ENCODE peak calls at places on chromosomes 6 and 20, in four cellular contexts. S is WTC11, Q is HepG2, L is K562. Y is an unnamed sample.

GRCh38 chr6:16372029-16372776 is 133.8 kb downstream of the GMPR start:
- DNase-seq in S (no peak), Q (no peak), L (no peak), Y (no peak)

GRCh38 chr6:132133734-132134490 is 182.7 kb upstream of the CCN2 start:
- DNase-seq in S (no peak), Q (no peak), L (no peak), Y (no peak)

GRCh38 chr6:41970436-41970846 is 28.8 kb upstream of the CCND3 start:
- DNase-seq in S (no peak), Q (no peak), L (no peak), Y (no peak)

GRCh38 chr6:81843302-81843701 is 90.8 kb upstream of the TENT5A start:
- DNase-seq in S (no peak), Q (peak), L (no peak), Y (no peak)

GRCh38 chr6:163701761-163702160 is 287.2 kb downstream of the QKI start:
- DNase-seq in S (no peak), Q (no peak), L (no peak), Y (no peak)

GRCh38 chr20:38222231-38222922 is 38.2 kb downstream of the KIAA1755 start:
- DNase-seq in S (peak), Q (peak), L (peak), Y (peak)

GRCh38 chr6:25369043-25369442 is 89.9 kb downstream of the CARMIL1 start:
- DNase-seq in S (no peak), Q (no peak), L (no peak), Y (no peak)

GRCh38 chr6:64227868-64228267 is 592.3 kb downstream of the PHF3 start:
- DNase-seq in S (no peak), Q (no peak), L (no peak), Y (no peak)

GRCh38 chr6:96184798-96185197 is 169.0 kb downstream of the FUT9 start:
- DNase-seq in S (no peak), Q (no peak), L (no peak), Y (no peak)

GRCh38 chr6:145789443-145789842 is 25.2 kb downstream of the FBXO30 start:
- DNase-seq in S (no peak), Q (no peak), L (no peak), Y (no peak)

GRCh38 chr6:18260448-18261106 is 3.8 kb downstream of the DEK start:
- DNase-seq in S (no peak), Q (peak), L (no peak), Y (no peak)

GRCh38 chr20:62739581-62740285 is 31.1 kb downstream of the NTSR1 start:
- DNase-seq in S (peak), Q (no peak), L (no peak), Y (no peak)

GRCh38 chr20:17971571-17972013 is 2.8 kb downstream of the MGME1 start:
- DNase-seq in S (no peak), Q (peak), L (no peak), Y (no peak)

GRCh38 chr6:42781811-42782688 is at the start of gene BICRAL:
- DNase-seq in S (peak), Q (peak), L (peak), Y (peak)

GRCh38 chr20:56032251-56032650 is 26.9 kb upstream of the CBLN4 start:
- DNase-seq in S (no peak), Q (no peak), L (no peak), Y (no peak)

GRCh38 chr6:42316981-42317380 is 99.3 kb upstream of the MRPS10 start:
- DNase-seq in S (no peak), Q (no peak), L (no peak), Y (no peak)

GRCh38 chr6:41707565-41708200 is 27.7 kb downstream of the TFEB start:
- DNase-seq in S (no peak), Q (no peak), L (no peak), Y (no peak)

GRCh38 chr6:132490024-132490423 is 22.9 kb downstream of the STX7 start:
- DNase-seq in S (no peak), Q (no peak), L (no peak), Y (no peak)

GRCh38 chr6:6713660-6714446 is 125.3 kb downstream of the LY86 start:
- DNase-seq in S (no peak), Q (no peak), L (no peak), Y (no peak)

GRCh38 chr6:4164043-4164442 is 28.7 kb upstream of the ECI2 start:
- DNase-seq in S (no peak), Q (no peak), L (no peak), Y (no peak)

GRCh38 chr6:7468382-7469081 is 72.9 kb upstream of the DSP start:
- DNase-seq in S (no peak), Q (no peak), L (peak), Y (peak)

GRCh38 chr6:170086639-170087420 is 204.0 kb downstream of the DLL1 start:
- DNase-seq in S (peak), Q (no peak), L (no peak), Y (no peak)

GRCh38 chr20:41405436-41405835 is 38.8 kb upstream of the EMILIN3 start:
- DNase-seq in S (no peak), Q (no peak), L (no peak), Y (no peak)

GRCh38 chr6:132675749-132676148 is 16.8 kb upstream of the TAAR1 start:
- DNase-seq in S (no peak), Q (no peak), L (no peak), Y (no peak)

GRCh38 chr6:116444092-116444491 is 17.1 kb upstream of the CALHM6 start:
- DNase-seq in S (no peak), Q (peak), L (peak), Y (peak)

GRCh38 chr20:63369024-63369530 is 7.9 kb upstream of the CHRNA4 start:
- DNase-seq in S (no peak), Q (no peak), L (no peak), Y (no peak)

GRCh38 chr20:16747291-16747811 is 807 bp upstream of the OTOR start:
- DNase-seq in S (no peak), Q (no peak), L (no peak), Y (no peak)

GRCh38 chr6:8080338-8081151 is 16.4 kb upstream of the BLOC1S5 start:
- DNase-seq in S (no peak), Q (peak), L (no peak), Y (no peak)

GRCh38 chr20:47656313-47656712 is 129.0 kb downstream of the SULF2 start:
- DNase-seq in S (no peak), Q (no peak), L (no peak), Y (no peak)

GRCh38 chr6:151551223-151551857 is 57.5 kb downstream of the CCDC170 start:
- DNase-seq in S (no peak), Q (no peak), L (no peak), Y (no peak)

GRCh38 chr20:35004051-35004725 is 48.5 kb downstream of the MYH7B start:
- DNase-seq in S (peak), Q (no peak), L (no peak), Y (no peak)

GRCh38 chr20:49306903-49307336 is 29.1 kb upstream of the ZNFX1 start:
- DNase-seq in S (no peak), Q (peak), L (no peak), Y (no peak)

GRCh38 chr20:310645-311044 is 13.3 kb downstream of the ZCCHC3 start:
- DNase-seq in S (no peak), Q (no peak), L (no peak), Y (no peak)

GRCh38 chr6:136526937-136527336 is 23.3 kb downstream of the MAP7 start:
- DNase-seq in S (no peak), Q (no peak), L (no peak), Y (no peak)

GRCh38 chr6:5205877-5206840 is 54.6 kb downstream of the LYRM4 start:
- DNase-seq in S (no peak), Q (peak), L (no peak), Y (peak)
- TF ChIP-seq ELF4 in S (no peak), Q (peak), L (no peak), Y (no peak)

DNA sequence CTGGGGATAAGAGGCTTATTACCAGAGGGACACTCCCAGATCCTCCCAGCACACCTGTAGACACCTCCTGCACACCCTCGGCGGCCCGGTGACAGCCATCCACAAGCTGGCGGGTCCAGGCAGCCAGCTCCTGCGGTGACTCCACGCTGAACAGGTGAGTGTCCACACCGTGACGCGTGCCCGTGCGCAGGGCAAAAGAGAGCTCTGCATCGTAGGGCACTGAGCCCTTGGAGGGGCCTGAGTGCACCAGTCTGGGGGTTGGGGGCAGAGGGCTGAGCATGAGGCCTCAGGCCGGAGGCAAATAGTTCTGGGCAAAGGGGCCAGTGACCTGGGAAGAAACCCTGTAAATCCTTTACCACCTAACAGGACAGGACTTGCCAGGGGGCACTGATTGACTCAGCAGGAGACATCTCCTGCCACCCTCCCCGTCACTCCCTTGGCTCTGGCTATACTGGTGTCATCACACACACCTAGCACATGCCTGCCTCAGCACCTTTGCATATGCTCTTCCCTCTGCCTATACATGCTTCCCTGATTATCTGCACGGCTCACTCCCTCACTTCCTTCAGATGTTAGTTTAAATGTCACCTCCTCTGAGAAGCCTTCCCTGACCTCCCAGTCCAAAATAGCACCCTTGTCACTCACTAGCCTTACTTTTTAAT is 8.9 kb upstream of the CDK5RAP1 start:
- DNase-seq in S (no peak), Q (no peak), L (no peak), Y (no peak)
- TF ChIP-seq ELF4 in S (no peak), Q (no peak), L (no peak), Y (no peak)

GRCh38 chr20:51894619-51895018 is 92.3 kb upstream of the SALL4 start:
- DNase-seq in S (no peak), Q (no peak), L (no peak), Y (no peak)

GRCh38 chr20:51890003-51890402 is 87.7 kb upstream of the SALL4 start:
- DNase-seq in S (no peak), Q (no peak), L (no peak), Y (no peak)

GRCh38 chr20:51894201-51894600 is 91.9 kb upstream of the SALL4 start:
- DNase-seq in S (no peak), Q (no peak), L (no peak), Y (no peak)

GRCh38 chr20:51889466-51889865 is 87.1 kb upstream of the SALL4 start:
- DNase-seq in S (no peak), Q (no peak), L (no peak), Y (no peak)

DNA sequence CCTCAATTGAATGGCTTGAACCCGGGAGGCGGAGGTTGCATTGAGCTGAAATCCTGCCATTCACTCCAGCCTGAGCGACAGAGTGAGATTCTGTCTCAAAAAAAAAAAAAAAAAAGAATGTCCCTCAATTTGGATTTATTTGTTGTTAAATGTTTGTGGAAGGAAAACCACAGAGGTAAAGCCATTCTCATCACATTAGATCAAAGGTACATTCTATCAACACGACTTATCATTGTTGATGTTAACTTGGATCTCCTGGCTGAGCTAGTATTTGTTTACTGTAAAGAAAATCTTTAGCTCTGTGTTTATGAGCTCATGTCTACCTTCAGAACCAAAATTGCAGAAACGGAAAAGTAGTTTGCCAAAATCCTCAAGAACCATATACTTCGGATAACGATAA is 91.4 kb upstream of the SALL4 start:
- DNase-seq in S (no peak), Q (peak), L (no peak), Y (no peak)
- TF ChIP-seq ELF4 in S (no peak), Q (no peak), L (no peak), Y (no peak)

GRCh38 chr6:53144802-53145201 is 3.8 kb downstream of the GCM1 start:
- DNase-seq in S (no peak), Q (no peak), L (no peak), Y (no peak)
- TF ChIP-seq ELF4 in S (no peak), Q (no peak), L (no peak), Y (no peak)

GRCh38 chr6:101088594-101088993 is 207.5 kb upstream of the ASCC3 start:
- DNase-seq in S (no peak), Q (no peak), L (no peak), Y (no peak)
- TF ChIP-seq ELF4 in S (no peak), Q (no peak), L (no peak), Y (no peak)

DNA sequence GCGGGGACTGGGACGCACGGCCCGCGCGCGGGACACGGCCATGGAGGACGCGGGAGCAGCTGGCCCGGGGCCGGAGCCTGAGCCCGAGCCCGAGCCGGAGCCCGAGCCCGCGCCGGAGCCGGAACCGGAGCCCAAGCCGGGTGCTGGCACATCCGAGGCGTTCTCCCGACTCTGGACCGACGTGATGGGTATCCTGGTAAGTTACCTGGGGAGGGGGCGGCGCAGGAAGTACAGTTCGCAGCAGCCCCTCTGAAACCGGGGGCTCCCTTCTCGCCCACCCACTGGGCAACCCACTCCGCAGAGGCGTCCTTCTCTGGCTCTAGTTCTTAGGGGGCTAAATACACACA is 363 bp downstream of the SASH1 start:
- DNase-seq in S (peak), Q (no peak), L (no peak), Y (no peak)
- TF ChIP-seq ELF4 in S (no peak), Q (no peak), L (no peak), Y (no peak)

GRCh38 chr6:55866110-55866509 is 9.3 kb downstream of the BMP5 start:
- DNase-seq in S (no peak), Q (no peak), L (no peak), Y (no peak)

GRCh38 chr6:55874309-55874708 is 1.1 kb downstream of the BMP5 start:
- DNase-seq in S (no peak), Q (no peak), L (no peak), Y (no peak)

GRCh38 chr6:55868910-55869479 is 6.4 kb downstream of the BMP5 start:
- DNase-seq in S (no peak), Q (no peak), L (no peak), Y (peak)

GRCh38 chr6:55875420-55875819 is at the start of gene BMP5:
- DNase-seq in S (no peak), Q (no peak), L (no peak), Y (peak)

DNA sequence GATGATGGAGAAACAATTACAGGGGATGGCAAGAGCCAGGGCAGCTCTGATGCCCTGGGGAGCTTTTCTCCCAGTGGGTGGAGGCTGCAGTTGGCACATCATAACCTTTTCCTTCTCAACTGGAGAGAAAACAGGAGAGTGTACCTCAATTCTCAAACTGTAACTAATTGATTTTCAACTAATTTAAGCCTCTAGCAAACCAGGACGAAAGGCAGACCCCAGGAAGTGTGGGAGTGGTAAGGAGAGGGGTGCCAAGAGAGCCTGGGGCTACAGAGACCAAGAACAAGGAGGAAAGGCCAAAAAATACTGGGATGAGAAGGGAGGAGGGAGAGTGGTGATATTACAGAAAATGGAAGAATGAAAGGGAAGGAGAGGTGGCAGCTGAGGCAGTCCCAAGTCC is 5.7 kb downstream of the BMP5 start:
- DNase-seq in S (no peak), Q (no peak), L (no peak), Y (no peak)
- TF ChIP-seq ELF4 in S (no peak), Q (no peak), L (no peak), Y (no peak)

GRCh38 chr6:36267731-36268477 is 2.0 kb upstream of the PNPLA1 start:
- DNase-seq in S (no peak), Q (no peak), L (no peak), Y (no peak)

GRCh38 chr6:36266913-36267644 is 2.8 kb upstream of the PNPLA1 start:
- DNase-seq in S (no peak), Q (no peak), L (no peak), Y (no peak)

GRCh38 chr6:36268478-36269248 is 1.2 kb upstream of the PNPLA1 start:
- DNase-seq in S (no peak), Q (no peak), L (peak), Y (no peak)

GRCh38 chr6:36265744-36266143 is 4.1 kb upstream of the PNPLA1 start:
- DNase-seq in S (no peak), Q (no peak), L (no peak), Y (no peak)

GRCh38 chr6:36263390-36263789 is 6.5 kb upstream of the PNPLA1 start:
- DNase-seq in S (no peak), Q (no peak), L (no peak), Y (no peak)
- TF ChIP-seq ELF4 in S (no peak), Q (no peak), L (no peak), Y (no peak)

DNA sequence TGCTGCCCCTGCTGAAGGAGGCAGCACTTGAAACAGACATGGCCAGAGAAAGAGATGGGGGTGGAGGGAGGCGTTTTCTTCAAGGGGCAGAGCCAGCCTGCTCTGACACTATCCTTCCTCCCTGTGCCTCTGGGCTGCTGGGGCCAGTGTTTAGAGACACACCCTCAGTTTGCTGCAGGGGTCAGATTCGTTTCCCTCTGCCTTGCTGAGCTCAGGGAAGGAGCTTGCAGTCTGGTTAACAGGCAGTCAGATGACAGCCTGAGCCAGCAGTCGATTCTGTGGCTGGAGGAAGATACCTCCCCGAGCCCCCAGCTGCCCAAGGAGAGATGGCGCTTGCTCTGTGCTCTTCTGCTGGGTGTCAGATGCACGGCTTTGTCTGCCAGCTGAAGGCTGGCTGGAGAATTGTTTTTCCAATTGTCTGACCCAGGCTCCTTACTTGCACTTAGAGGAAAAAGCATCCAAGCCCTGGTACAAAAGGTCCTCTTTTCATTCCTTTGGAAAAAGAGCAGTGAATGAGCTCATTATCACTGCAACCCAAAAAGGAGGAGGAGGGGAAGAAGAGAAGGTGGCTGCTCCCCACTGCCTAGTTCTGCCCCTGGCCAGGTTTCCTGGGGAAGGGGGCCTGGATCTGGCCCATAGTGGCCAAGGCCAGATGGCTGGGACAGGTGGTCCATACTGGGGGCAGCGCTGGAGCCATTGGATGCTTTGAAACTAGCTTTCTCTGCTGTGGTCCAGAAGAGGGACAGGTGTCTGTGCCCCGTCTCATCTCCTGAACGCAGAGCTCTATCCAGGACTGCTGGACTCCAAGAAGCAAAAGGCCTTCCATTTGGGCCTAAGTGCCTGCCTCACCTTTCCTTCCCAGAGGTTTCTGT is 88.2 kb downstream of the TCP11 start:
- DNase-seq in S (peak), Q (no peak), L (no peak), Y (no peak)
- TF ChIP-seq ELF4 in S (no peak), Q (no peak), L (no peak), Y (no peak)